ENCODE peak calls at places on chromosomes 1 and 21, in ten cellular contexts. One of them, this sample, is unnamed.

GRCh38 chr1:31742462-31743212 is 21.5 kb downstream of the ADGRB2 start:
- DNase-seq in NB4: no peak
- DNase-seq in adrenal gland: no peak
- DNase-seq in GM12891: no peak
- DNase-seq in body of pancreas: no peak
- DNase-seq in A549: no peak
- DNase-seq in IMR-90: no peak
- DNase-seq in esophagus muscularis mucosa: no peak
- DNase-seq in HCT116: no peak
- DNase-seq in breast epithelium: no peak
- DNase-seq in this sample: no peak

GRCh38 chr1:151371744-151372410 is 628 bp downstream of the SELENBP1 start:
- DNase-seq in A549: peak
- DNase-seq in body of pancreas: peak
- DNase-seq in HCT116: no peak
- DNase-seq in breast epithelium: no peak
- DNase-seq in GM12891: no peak
- DNase-seq in adrenal gland: peak
- DNase-seq in NB4: no peak
- DNase-seq in esophagus muscularis mucosa: no peak
- DNase-seq in IMR-90: peak
- DNase-seq in this sample: peak

GRCh38 chr1:113380075-113380474 is 10.2 kb upstream of the MAGI3 start:
- DNase-seq in NB4: no peak
- DNase-seq in breast epithelium: no peak
- DNase-seq in HCT116: no peak
- DNase-seq in GM12891: no peak
- DNase-seq in A549: no peak
- DNase-seq in adrenal gland: no peak
- DNase-seq in body of pancreas: no peak
- DNase-seq in IMR-90: no peak
- DNase-seq in esophagus muscularis mucosa: no peak
- DNase-seq in this sample: no peak

GRCh38 chr21:43884012-43884860 is 19.2 kb downstream of the AGPAT3 start:
- DNase-seq in adrenal gland: peak
- DNase-seq in IMR-90: no peak
- DNase-seq in body of pancreas: peak
- DNase-seq in NB4: peak
- DNase-seq in HCT116: peak
- DNase-seq in GM12891: peak
- DNase-seq in breast epithelium: peak
- DNase-seq in A549: no peak
- DNase-seq in esophagus muscularis mucosa: no peak
- DNase-seq in this sample: peak

GRCh38 chr1:66012076-66012769 is 219.5 kb downstream of the PDE4B start:
- DNase-seq in IMR-90: peak
- DNase-seq in body of pancreas: no peak
- DNase-seq in GM12891: no peak
- DNase-seq in esophagus muscularis mucosa: no peak
- DNase-seq in NB4: no peak
- DNase-seq in adrenal gland: no peak
- DNase-seq in HCT116: no peak
- DNase-seq in A549: no peak
- DNase-seq in breast epithelium: no peak
- DNase-seq in this sample: no peak

GRCh38 chr1:42962641-42963377 is 4.1 kb upstream of the SLC2A1 start:
- DNase-seq in adrenal gland: no peak
- DNase-seq in GM12891: no peak
- DNase-seq in esophagus muscularis mucosa: no peak
- DNase-seq in breast epithelium: no peak
- DNase-seq in body of pancreas: no peak
- DNase-seq in NB4: no peak
- DNase-seq in HCT116: no peak
- DNase-seq in A549: peak
- DNase-seq in IMR-90: peak
- DNase-seq in this sample: no peak

GRCh38 chr1:1033009-1033587 is 13.2 kb downstream of the AGRN start:
- DNase-seq in IMR-90: peak
- DNase-seq in adrenal gland: peak
- DNase-seq in esophagus muscularis mucosa: no peak
- DNase-seq in HCT116: no peak
- DNase-seq in breast epithelium: peak
- DNase-seq in A549: no peak
- DNase-seq in NB4: peak
- DNase-seq in body of pancreas: peak
- DNase-seq in GM12891: peak
- DNase-seq in this sample: peak

GRCh38 chr1:26225033-26225831 is 8.8 kb upstream of the CEP85 start:
- DNase-seq in esophagus muscularis mucosa: no peak
- DNase-seq in HCT116: no peak
- DNase-seq in body of pancreas: peak
- DNase-seq in adrenal gland: peak
- DNase-seq in GM12891: no peak
- DNase-seq in A549: no peak
- DNase-seq in breast epithelium: peak
- DNase-seq in IMR-90: no peak
- DNase-seq in NB4: no peak
- DNase-seq in this sample: peak

GRCh38 chr1:114033961-114034360 is 54.7 kb downstream of the OLFML3 start:
- DNase-seq in HCT116: no peak
- DNase-seq in adrenal gland: no peak
- DNase-seq in esophagus muscularis mucosa: no peak
- DNase-seq in A549: no peak
- DNase-seq in GM12891: no peak
- DNase-seq in breast epithelium: no peak
- DNase-seq in IMR-90: no peak
- DNase-seq in body of pancreas: no peak
- DNase-seq in NB4: no peak
- DNase-seq in this sample: no peak

GRCh38 chr1:83846138-83846537 is 152.8 kb downstream of the TTLL7 start:
- DNase-seq in adrenal gland: no peak
- DNase-seq in esophagus muscularis mucosa: no peak
- DNase-seq in HCT116: no peak
- DNase-seq in breast epithelium: no peak
- DNase-seq in A549: no peak
- DNase-seq in body of pancreas: no peak
- DNase-seq in IMR-90: no peak
- DNase-seq in NB4: no peak
- DNase-seq in GM12891: no peak
- DNase-seq in this sample: no peak

GRCh38 chr1:213371769-213372619 is 321.0 kb downstream of the RPS6KC1 start:
- DNase-seq in breast epithelium: no peak
- DNase-seq in NB4: no peak
- DNase-seq in GM12891: no peak
- DNase-seq in body of pancreas: no peak
- DNase-seq in A549: no peak
- DNase-seq in esophagus muscularis mucosa: no peak
- DNase-seq in IMR-90: no peak
- DNase-seq in HCT116: no peak
- DNase-seq in adrenal gland: no peak
- DNase-seq in this sample: no peak

GRCh38 chr1:66291047-66291864 is 242.7 kb upstream of the SGIP1 start:
- DNase-seq in breast epithelium: no peak
- DNase-seq in IMR-90: peak
- DNase-seq in HCT116: no peak
- DNase-seq in body of pancreas: no peak
- DNase-seq in NB4: no peak
- DNase-seq in adrenal gland: no peak
- DNase-seq in A549: no peak
- DNase-seq in GM12891: no peak
- DNase-seq in esophagus muscularis mucosa: no peak
- DNase-seq in this sample: no peak

GRCh38 chr1:84174051-84174556 is 30.0 kb downstream of the PRKACB start:
- DNase-seq in GM12891: no peak
- DNase-seq in HCT116: peak
- DNase-seq in NB4: no peak
- DNase-seq in breast epithelium: no peak
- DNase-seq in adrenal gland: no peak
- DNase-seq in IMR-90: peak
- DNase-seq in A549: peak
- DNase-seq in body of pancreas: no peak
- DNase-seq in esophagus muscularis mucosa: no peak
- DNase-seq in this sample: no peak

GRCh38 chr1:28437260-28437923 is 67.9 kb downstream of the PHACTR4 start:
- DNase-seq in NB4: peak
- DNase-seq in body of pancreas: peak
- DNase-seq in A549: no peak
- DNase-seq in breast epithelium: peak
- DNase-seq in IMR-90: peak
- DNase-seq in GM12891: no peak
- DNase-seq in esophagus muscularis mucosa: no peak
- DNase-seq in adrenal gland: peak
- DNase-seq in HCT116: peak
- DNase-seq in this sample: peak

GRCh38 chr1:221045842-221046831 is 166.9 kb downstream of the HLX start:
- DNase-seq in NB4: peak
- DNase-seq in esophagus muscularis mucosa: no peak
- DNase-seq in IMR-90: peak
- DNase-seq in A549: no peak
- DNase-seq in HCT116: no peak
- DNase-seq in GM12891: no peak
- DNase-seq in body of pancreas: no peak
- DNase-seq in adrenal gland: no peak
- DNase-seq in breast epithelium: no peak
- DNase-seq in this sample: no peak

GRCh38 chr1:51621161-51621560 is 4.3 kb downstream of the OSBPL9 start:
- DNase-seq in GM12891: no peak
- DNase-seq in adrenal gland: no peak
- DNase-seq in breast epithelium: no peak
- DNase-seq in IMR-90: no peak
- DNase-seq in A549: no peak
- DNase-seq in NB4: no peak
- DNase-seq in esophagus muscularis mucosa: no peak
- DNase-seq in HCT116: no peak
- DNase-seq in body of pancreas: no peak
- DNase-seq in this sample: no peak

GRCh38 chr1:9753121-9753531 is 70.6 kb downstream of the CLSTN1 start:
- DNase-seq in esophagus muscularis mucosa: no peak
- DNase-seq in GM12891: no peak
- DNase-seq in HCT116: no peak
- DNase-seq in IMR-90: peak
- DNase-seq in body of pancreas: no peak
- DNase-seq in NB4: no peak
- DNase-seq in breast epithelium: no peak
- DNase-seq in adrenal gland: peak
- DNase-seq in A549: no peak
- DNase-seq in this sample: no peak

GRCh38 chr1:227273557-227273956 is 44.7 kb downstream of the CDC42BPA start:
- DNase-seq in adrenal gland: no peak
- DNase-seq in body of pancreas: peak
- DNase-seq in esophagus muscularis mucosa: no peak
- DNase-seq in IMR-90: peak
- DNase-seq in A549: no peak
- DNase-seq in HCT116: no peak
- DNase-seq in breast epithelium: no peak
- DNase-seq in GM12891: no peak
- DNase-seq in NB4: peak
- DNase-seq in this sample: no peak

GRCh38 chr21:46635324-46636180 is at the start of gene PRMT2:
- DNase-seq in GM12891: peak
- DNase-seq in NB4: peak
- DNase-seq in breast epithelium: peak
- DNase-seq in HCT116: peak
- DNase-seq in body of pancreas: peak
- DNase-seq in adrenal gland: peak
- DNase-seq in esophagus muscularis mucosa: peak
- DNase-seq in IMR-90: peak
- DNase-seq in A549: peak
- DNase-seq in this sample: peak
- TF ChIP-seq POLR2A in GM12891: peak
- TF ChIP-seq POLR2A in NB4: peak
- TF ChIP-seq POLR2A in breast epithelium: peak
- TF ChIP-seq POLR2A in HCT116: peak
- TF ChIP-seq POLR2A in body of pancreas: peak
- TF ChIP-seq POLR2A in adrenal gland: peak
- TF ChIP-seq POLR2A in esophagus muscularis mucosa: peak
- TF ChIP-seq POLR2A in IMR-90: peak
- TF ChIP-seq POLR2A in A549: peak
- TF ChIP-seq POLR2A in this sample: peak

DNA sequence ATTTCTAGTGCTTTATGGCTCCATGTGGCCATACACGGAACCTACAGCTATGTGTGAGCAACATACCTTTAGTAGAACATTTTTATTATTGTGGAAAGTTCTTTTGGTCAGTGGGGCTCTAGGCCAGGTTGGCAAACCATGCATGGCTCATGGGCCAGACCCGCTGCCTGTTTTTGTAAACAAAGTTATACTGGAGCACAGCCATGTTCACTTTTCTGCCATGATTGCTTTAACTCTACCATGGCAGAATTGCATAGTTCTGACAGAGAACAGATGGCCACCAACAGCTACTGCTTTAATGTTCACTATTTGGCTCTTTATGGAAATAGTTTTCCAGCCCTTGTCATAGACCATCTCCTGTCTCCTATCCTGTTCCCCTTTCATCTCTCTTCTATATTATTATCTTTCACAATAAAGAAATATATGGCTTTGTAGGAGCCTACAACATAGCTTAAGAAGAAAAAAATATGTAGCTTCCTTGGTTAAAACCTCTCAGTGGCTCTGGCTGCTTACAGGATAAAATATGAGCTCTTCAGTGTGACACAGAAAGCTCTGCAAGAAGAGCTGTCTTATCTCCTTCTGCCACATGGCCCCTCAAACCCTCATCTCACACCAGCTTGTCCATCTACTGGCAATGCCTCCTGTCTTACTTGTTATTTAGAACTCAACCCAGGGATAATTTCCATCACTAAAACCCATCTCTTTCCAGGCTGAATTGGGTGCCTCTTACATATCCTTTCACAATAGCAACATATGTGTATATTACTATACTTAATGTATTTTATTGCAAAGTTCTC is 54.6 kb upstream of the RWDD3 start:
- DNase-seq in GM12891: no peak
- DNase-seq in HCT116: no peak
- DNase-seq in esophagus muscularis mucosa: no peak
- DNase-seq in IMR-90: no peak
- DNase-seq in breast epithelium: no peak
- DNase-seq in NB4: no peak
- DNase-seq in A549: no peak
- DNase-seq in adrenal gland: no peak
- DNase-seq in body of pancreas: no peak
- DNase-seq in this sample: no peak
- TF ChIP-seq POLR2A in GM12891: no peak
- TF ChIP-seq POLR2A in HCT116: no peak
- TF ChIP-seq POLR2A in esophagus muscularis mucosa: no peak
- TF ChIP-seq POLR2A in IMR-90: no peak
- TF ChIP-seq POLR2A in breast epithelium: no peak
- TF ChIP-seq POLR2A in NB4: no peak
- TF ChIP-seq POLR2A in A549: no peak
- TF ChIP-seq POLR2A in adrenal gland: no peak
- TF ChIP-seq POLR2A in body of pancreas: no peak
- TF ChIP-seq POLR2A in this sample: no peak

GRCh38 chr1:206600527-206600926 is 11.7 kb downstream of the EIF2D start:
- DNase-seq in HCT116: no peak
- DNase-seq in NB4: no peak
- DNase-seq in GM12891: no peak
- DNase-seq in IMR-90: no peak
- DNase-seq in breast epithelium: no peak
- DNase-seq in A549: no peak
- DNase-seq in esophagus muscularis mucosa: no peak
- DNase-seq in body of pancreas: no peak
- DNase-seq in adrenal gland: no peak
- DNase-seq in this sample: no peak
- TF ChIP-seq POLR2A in HCT116: no peak
- TF ChIP-seq POLR2A in NB4: no peak
- TF ChIP-seq POLR2A in GM12891: no peak
- TF ChIP-seq POLR2A in IMR-90: no peak
- TF ChIP-seq POLR2A in breast epithelium: no peak
- TF ChIP-seq POLR2A in A549: no peak
- TF ChIP-seq POLR2A in esophagus muscularis mucosa: no peak
- TF ChIP-seq POLR2A in body of pancreas: no peak
- TF ChIP-seq POLR2A in adrenal gland: no peak
- TF ChIP-seq POLR2A in this sample: no peak

GRCh38 chr21:34833465-34833864 is 164.7 kb downstream of the CLIC6 start:
- DNase-seq in HCT116: no peak
- DNase-seq in A549: no peak
- DNase-seq in IMR-90: no peak
- DNase-seq in body of pancreas: no peak
- DNase-seq in breast epithelium: no peak
- DNase-seq in NB4: no peak
- DNase-seq in esophagus muscularis mucosa: no peak
- DNase-seq in adrenal gland: no peak
- DNase-seq in GM12891: no peak
- DNase-seq in this sample: no peak
- TF ChIP-seq POLR2A in HCT116: no peak
- TF ChIP-seq POLR2A in A549: no peak
- TF ChIP-seq POLR2A in IMR-90: no peak
- TF ChIP-seq POLR2A in body of pancreas: no peak
- TF ChIP-seq POLR2A in breast epithelium: no peak
- TF ChIP-seq POLR2A in NB4: no peak
- TF ChIP-seq POLR2A in esophagus muscularis mucosa: no peak
- TF ChIP-seq POLR2A in adrenal gland: no peak
- TF ChIP-seq POLR2A in GM12891: no peak
- TF ChIP-seq POLR2A in this sample: no peak